ENCODE peak calls at places on chromosomes 3 and 15, in eight cellular contexts. One of them, this sample, is unnamed.

GRCh38 chr3:71547254-71548198 is 36.0 kb downstream of the FOXP1 start:
- DNase-seq in colonic mucosa: no peak
- DNase-seq in dorsolateral prefrontal cortex: no peak
- DNase-seq in bronchial epithelial cell: no peak
- DNase-seq in cardiac fibroblast: peak
- DNase-seq in neural progenitor cell: no peak
- DNase-seq in heart right ventricle: no peak
- DNase-seq in ovary: no peak
- DNase-seq in this sample: no peak

GRCh38 chr15:82663186-82663600 is 16.0 kb upstream of the CPEB1 start:
- DNase-seq in colonic mucosa: peak
- DNase-seq in dorsolateral prefrontal cortex: no peak
- DNase-seq in bronchial epithelial cell: peak
- DNase-seq in cardiac fibroblast: peak
- DNase-seq in neural progenitor cell: peak
- DNase-seq in heart right ventricle: peak
- DNase-seq in ovary: peak
- DNase-seq in this sample: no peak

GRCh38 chr3:32684029-32684799 is 774 bp upstream of the CNOT10 start:
- DNase-seq in colonic mucosa: no peak
- DNase-seq in dorsolateral prefrontal cortex: no peak
- DNase-seq in bronchial epithelial cell: no peak
- DNase-seq in cardiac fibroblast: no peak
- DNase-seq in neural progenitor cell: no peak
- DNase-seq in heart right ventricle: no peak
- DNase-seq in ovary: no peak
- DNase-seq in this sample: no peak

GRCh38 chr3:193744822-193745684 is 152.0 kb downstream of the OPA1 start:
- DNase-seq in colonic mucosa: no peak
- DNase-seq in dorsolateral prefrontal cortex: no peak
- DNase-seq in bronchial epithelial cell: no peak
- DNase-seq in cardiac fibroblast: peak
- DNase-seq in neural progenitor cell: peak
- DNase-seq in heart right ventricle: no peak
- DNase-seq in ovary: no peak
- DNase-seq in this sample: no peak

GRCh38 chr3:57752307-57752706 is 3.8 kb upstream of the SLMAP start:
- DNase-seq in colonic mucosa: peak
- DNase-seq in dorsolateral prefrontal cortex: no peak
- DNase-seq in bronchial epithelial cell: peak
- DNase-seq in cardiac fibroblast: peak
- DNase-seq in neural progenitor cell: no peak
- DNase-seq in heart right ventricle: no peak
- DNase-seq in ovary: no peak
- DNase-seq in this sample: no peak

GRCh38 chr15:95864467-95864886 is 466.0 kb upstream of the NR2F2 start:
- DNase-seq in colonic mucosa: no peak
- DNase-seq in dorsolateral prefrontal cortex: no peak
- DNase-seq in bronchial epithelial cell: no peak
- DNase-seq in cardiac fibroblast: no peak
- DNase-seq in neural progenitor cell: no peak
- DNase-seq in heart right ventricle: no peak
- DNase-seq in ovary: peak
- DNase-seq in this sample: no peak

GRCh38 chr3:67463656-67464055 is 190.8 kb downstream of the SUCLG2 start:
- DNase-seq in colonic mucosa: no peak
- DNase-seq in dorsolateral prefrontal cortex: no peak
- DNase-seq in bronchial epithelial cell: no peak
- DNase-seq in cardiac fibroblast: no peak
- DNase-seq in neural progenitor cell: no peak
- DNase-seq in heart right ventricle: no peak
- DNase-seq in ovary: no peak
- DNase-seq in this sample: no peak

GRCh38 chr3:194389269-194389668 is 9.8 kb downstream of the GP5 start:
- DNase-seq in colonic mucosa: no peak
- DNase-seq in dorsolateral prefrontal cortex: no peak
- DNase-seq in bronchial epithelial cell: no peak
- DNase-seq in cardiac fibroblast: no peak
- DNase-seq in neural progenitor cell: no peak
- DNase-seq in heart right ventricle: no peak
- DNase-seq in ovary: no peak
- DNase-seq in this sample: no peak

GRCh38 chr3:44114142-44114541 is 127.5 kb upstream of the TOPAZ1 start:
- DNase-seq in colonic mucosa: peak
- DNase-seq in dorsolateral prefrontal cortex: peak
- DNase-seq in bronchial epithelial cell: no peak
- DNase-seq in cardiac fibroblast: peak
- DNase-seq in neural progenitor cell: peak
- DNase-seq in heart right ventricle: peak
- DNase-seq in ovary: no peak
- DNase-seq in this sample: no peak

GRCh38 chr3:193928354-193929209 is 207.4 kb upstream of the HES1 start:
- DNase-seq in colonic mucosa: no peak
- DNase-seq in dorsolateral prefrontal cortex: no peak
- DNase-seq in bronchial epithelial cell: peak
- DNase-seq in cardiac fibroblast: peak
- DNase-seq in neural progenitor cell: no peak
- DNase-seq in heart right ventricle: no peak
- DNase-seq in ovary: no peak
- DNase-seq in this sample: no peak

GRCh38 chr3:119146578-119147375 is 812 bp downstream of the TEX55 start:
- DNase-seq in colonic mucosa: no peak
- DNase-seq in dorsolateral prefrontal cortex: no peak
- DNase-seq in bronchial epithelial cell: no peak
- DNase-seq in cardiac fibroblast: peak
- DNase-seq in neural progenitor cell: no peak
- DNase-seq in heart right ventricle: no peak
- DNase-seq in ovary: no peak
- DNase-seq in this sample: no peak

GRCh38 chr3:55622116-55622515 is 135.0 kb upstream of the WNT5A start:
- DNase-seq in colonic mucosa: no peak
- DNase-seq in dorsolateral prefrontal cortex: no peak
- DNase-seq in bronchial epithelial cell: peak
- DNase-seq in cardiac fibroblast: peak
- DNase-seq in neural progenitor cell: no peak
- DNase-seq in heart right ventricle: no peak
- DNase-seq in ovary: no peak
- DNase-seq in this sample: no peak

GRCh38 chr15:36106640-36107335 is 472.6 kb upstream of the CDIN1 start:
- DNase-seq in colonic mucosa: no peak
- DNase-seq in dorsolateral prefrontal cortex: no peak
- DNase-seq in bronchial epithelial cell: no peak
- DNase-seq in cardiac fibroblast: peak
- DNase-seq in neural progenitor cell: no peak
- DNase-seq in heart right ventricle: no peak
- DNase-seq in ovary: no peak
- DNase-seq in this sample: no peak
- H3K4me3 ChIP-seq in colonic mucosa: no peak
- H3K4me3 ChIP-seq in dorsolateral prefrontal cortex: no peak
- H3K4me3 ChIP-seq in bronchial epithelial cell: no peak
- H3K4me3 ChIP-seq in cardiac fibroblast: no peak
- H3K4me3 ChIP-seq in neural progenitor cell: no peak
- H3K4me3 ChIP-seq in heart right ventricle: peak
- H3K4me3 ChIP-seq in ovary: no peak
- H3K4me3 ChIP-seq in this sample: no peak

GRCh38 chr3:103791786-103792515 is 1357.1 kb downstream of the ZPLD1 start:
- DNase-seq in colonic mucosa: no peak
- DNase-seq in dorsolateral prefrontal cortex: no peak
- DNase-seq in bronchial epithelial cell: peak
- DNase-seq in cardiac fibroblast: no peak
- DNase-seq in neural progenitor cell: no peak
- DNase-seq in heart right ventricle: no peak
- DNase-seq in ovary: no peak
- DNase-seq in this sample: no peak

GRCh38 chr3:103796068-103796467 is 1361.3 kb downstream of the ZPLD1 start:
- DNase-seq in colonic mucosa: no peak
- DNase-seq in dorsolateral prefrontal cortex: no peak
- DNase-seq in bronchial epithelial cell: no peak
- DNase-seq in cardiac fibroblast: no peak
- DNase-seq in neural progenitor cell: no peak
- DNase-seq in heart right ventricle: no peak
- DNase-seq in ovary: no peak
- DNase-seq in this sample: no peak

GRCh38 chr3:103794656-103795055 is 1359.8 kb downstream of the ZPLD1 start:
- DNase-seq in colonic mucosa: no peak
- DNase-seq in dorsolateral prefrontal cortex: no peak
- DNase-seq in bronchial epithelial cell: peak
- DNase-seq in cardiac fibroblast: no peak
- DNase-seq in neural progenitor cell: peak
- DNase-seq in heart right ventricle: no peak
- DNase-seq in ovary: no peak
- DNase-seq in this sample: no peak
- TF ChIP-seq CTCF in colonic mucosa: no peak
- TF ChIP-seq CTCF in dorsolateral prefrontal cortex: no peak
- TF ChIP-seq CTCF in bronchial epithelial cell: no peak
- TF ChIP-seq CTCF in cardiac fibroblast: no peak
- TF ChIP-seq CTCF in neural progenitor cell: peak
- TF ChIP-seq CTCF in heart right ventricle: no peak
- TF ChIP-seq CTCF in ovary: no peak
- TF ChIP-seq CTCF in this sample: no peak

GRCh38 chr3:62874398-62875102 is 666 bp downstream of the CADPS start:
- DNase-seq in colonic mucosa: peak
- DNase-seq in dorsolateral prefrontal cortex: no peak
- DNase-seq in bronchial epithelial cell: no peak
- DNase-seq in cardiac fibroblast: no peak
- DNase-seq in neural progenitor cell: peak
- DNase-seq in heart right ventricle: no peak
- DNase-seq in ovary: no peak
- DNase-seq in this sample: no peak

GRCh38 chr3:62873672-62874397 is 1.4 kb downstream of the CADPS start:
- DNase-seq in colonic mucosa: peak
- DNase-seq in dorsolateral prefrontal cortex: peak
- DNase-seq in bronchial epithelial cell: no peak
- DNase-seq in cardiac fibroblast: no peak
- DNase-seq in neural progenitor cell: peak
- DNase-seq in heart right ventricle: peak
- DNase-seq in ovary: peak
- DNase-seq in this sample: no peak

GRCh38 chr3:62876064-62876463 is 848 bp upstream of the CADPS start:
- DNase-seq in colonic mucosa: peak
- DNase-seq in dorsolateral prefrontal cortex: no peak
- DNase-seq in bronchial epithelial cell: peak
- DNase-seq in cardiac fibroblast: peak
- DNase-seq in neural progenitor cell: peak
- DNase-seq in heart right ventricle: peak
- DNase-seq in ovary: peak
- DNase-seq in this sample: no peak

GRCh38 chr3:62872318-62872717 is 2.9 kb downstream of the CADPS start:
- DNase-seq in colonic mucosa: no peak
- DNase-seq in dorsolateral prefrontal cortex: no peak
- DNase-seq in bronchial epithelial cell: no peak
- DNase-seq in cardiac fibroblast: no peak
- DNase-seq in neural progenitor cell: no peak
- DNase-seq in heart right ventricle: no peak
- DNase-seq in ovary: no peak
- DNase-seq in this sample: no peak

GRCh38 chr3:62875103-62876002 is at the start of gene CADPS:
- DNase-seq in colonic mucosa: peak
- DNase-seq in dorsolateral prefrontal cortex: peak
- DNase-seq in bronchial epithelial cell: no peak
- DNase-seq in cardiac fibroblast: no peak
- DNase-seq in neural progenitor cell: peak
- DNase-seq in heart right ventricle: peak
- DNase-seq in ovary: peak
- DNase-seq in this sample: no peak
- H3K4me3 ChIP-seq in colonic mucosa: peak
- H3K4me3 ChIP-seq in dorsolateral prefrontal cortex: peak
- H3K4me3 ChIP-seq in bronchial epithelial cell: no peak
- H3K4me3 ChIP-seq in cardiac fibroblast: no peak
- H3K4me3 ChIP-seq in neural progenitor cell: peak
- H3K4me3 ChIP-seq in heart right ventricle: peak
- H3K4me3 ChIP-seq in ovary: peak
- H3K4me3 ChIP-seq in this sample: peak

GRCh38 chr15:84634228-84634837 is 19.8 kb downstream of the WDR73 start:
- DNase-seq in colonic mucosa: no peak
- DNase-seq in dorsolateral prefrontal cortex: no peak
- DNase-seq in bronchial epithelial cell: peak
- DNase-seq in cardiac fibroblast: no peak
- DNase-seq in neural progenitor cell: no peak
- DNase-seq in heart right ventricle: no peak
- DNase-seq in ovary: no peak
- DNase-seq in this sample: no peak

GRCh38 chr15:84643838-84644237 is 10.2 kb downstream of the WDR73 start:
- DNase-seq in colonic mucosa: no peak
- DNase-seq in dorsolateral prefrontal cortex: no peak
- DNase-seq in bronchial epithelial cell: no peak
- DNase-seq in cardiac fibroblast: no peak
- DNase-seq in neural progenitor cell: no peak
- DNase-seq in heart right ventricle: no peak
- DNase-seq in ovary: no peak
- DNase-seq in this sample: no peak

GRCh38 chr15:84633311-84634227 is 20.5 kb downstream of the WDR73 start:
- DNase-seq in colonic mucosa: peak
- DNase-seq in dorsolateral prefrontal cortex: no peak
- DNase-seq in bronchial epithelial cell: peak
- DNase-seq in cardiac fibroblast: peak
- DNase-seq in neural progenitor cell: peak
- DNase-seq in heart right ventricle: peak
- DNase-seq in ovary: peak
- DNase-seq in this sample: no peak

DNA sequence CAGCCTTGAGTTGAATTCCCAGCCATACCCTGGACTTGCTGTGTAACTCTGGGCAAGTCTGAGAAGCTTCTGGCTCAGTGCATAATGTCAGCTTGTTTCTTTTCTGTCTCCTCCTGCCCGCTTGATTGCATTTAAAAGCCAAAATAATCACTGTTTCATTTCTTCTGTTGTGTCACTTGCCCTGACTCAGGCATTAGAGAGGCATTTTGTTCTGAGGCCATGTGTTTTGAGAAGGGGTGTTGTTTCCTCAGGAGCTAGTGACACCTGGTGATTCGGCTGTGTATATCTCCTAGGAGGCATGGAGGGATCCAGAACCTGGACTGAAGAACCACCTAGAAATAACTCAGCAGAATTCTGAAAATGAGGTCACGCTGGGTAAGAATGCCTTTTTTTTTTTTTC is 16.0 kb downstream of the WDR73 start:
- DNase-seq in colonic mucosa: no peak
- DNase-seq in dorsolateral prefrontal cortex: no peak
- DNase-seq in bronchial epithelial cell: peak
- DNase-seq in cardiac fibroblast: peak
- DNase-seq in neural progenitor cell: no peak
- DNase-seq in heart right ventricle: no peak
- DNase-seq in ovary: no peak
- DNase-seq in this sample: no peak
- TF ChIP-seq CTCF in colonic mucosa: no peak
- TF ChIP-seq CTCF in dorsolateral prefrontal cortex: no peak
- TF ChIP-seq CTCF in bronchial epithelial cell: peak
- TF ChIP-seq CTCF in cardiac fibroblast: no peak
- TF ChIP-seq CTCF in neural progenitor cell: no peak
- TF ChIP-seq CTCF in heart right ventricle: no peak
- TF ChIP-seq CTCF in ovary: no peak
- TF ChIP-seq CTCF in this sample: no peak